ENCODE peak calls at places on chromosomes 3 and 15, in four cellular contexts. One of them, this sample, is unnamed.

GRCh38 chr15:80041497-80042253 is 17.8 kb upstream of the ZFAND6 start:
- DNase-seq in K562: no peak
- DNase-seq in HepG2: no peak
- DNase-seq in GM12878: no peak
- DNase-seq in this sample: no peak

GRCh38 chr3:56366641-56366984 is 101.7 kb downstream of the ERC2 start:
- DNase-seq in K562: no peak
- DNase-seq in HepG2: no peak
- DNase-seq in GM12878: no peak
- DNase-seq in this sample: no peak

GRCh38 chr3:126672741-126673140 is 17.8 kb upstream of the TXNRD3 start:
- DNase-seq in K562: no peak
- DNase-seq in HepG2: no peak
- DNase-seq in GM12878: no peak
- DNase-seq in this sample: no peak

GRCh38 chr15:31330836-31331235 is 4.2 kb downstream of the KLF13 start:
- DNase-seq in K562: no peak
- DNase-seq in HepG2: no peak
- DNase-seq in GM12878: no peak
- DNase-seq in this sample: no peak

GRCh38 chr3:197749601-197750395 is at the start of gene FYTTD1:
- DNase-seq in K562: peak
- DNase-seq in HepG2: peak
- DNase-seq in GM12878: no peak
- DNase-seq in this sample: peak

GRCh38 chr3:146162561-146162960 is 1.6 kb upstream of the PLOD2 start:
- DNase-seq in K562: no peak
- DNase-seq in HepG2: no peak
- DNase-seq in GM12878: no peak
- DNase-seq in this sample: no peak

GRCh38 chr3:59772416-59773408 is 722.9 kb upstream of the CFAP20DC start:
- DNase-seq in K562: no peak
- DNase-seq in HepG2: no peak
- DNase-seq in GM12878: no peak
- DNase-seq in this sample: no peak

GRCh38 chr15:87461621-87462020 is 794.9 kb downstream of the NTRK3 start:
- DNase-seq in K562: no peak
- DNase-seq in HepG2: no peak
- DNase-seq in GM12878: no peak
- DNase-seq in this sample: no peak

GRCh38 chr15:43440721-43441281 is 52.2 kb downstream of the TP53BP1 start:
- DNase-seq in K562: peak
- DNase-seq in HepG2: peak
- DNase-seq in GM12878: peak
- DNase-seq in this sample: no peak

GRCh38 chr15:41443275-41443674 is 26.4 kb downstream of the RTF1 start:
- DNase-seq in K562: no peak
- DNase-seq in HepG2: peak
- DNase-seq in GM12878: no peak
- DNase-seq in this sample: no peak

GRCh38 chr15:84648539-84648938 is 5.5 kb downstream of the WDR73 start:
- DNase-seq in K562: no peak
- DNase-seq in HepG2: no peak
- DNase-seq in GM12878: no peak
- DNase-seq in this sample: no peak

GRCh38 chr15:84645997-84646396 is 8.1 kb downstream of the WDR73 start:
- DNase-seq in K562: no peak
- DNase-seq in HepG2: no peak
- DNase-seq in GM12878: no peak
- DNase-seq in this sample: no peak

GRCh38 chr15:84647726-84648125 is 6.4 kb downstream of the WDR73 start:
- DNase-seq in K562: no peak
- DNase-seq in HepG2: no peak
- DNase-seq in GM12878: no peak
- DNase-seq in this sample: no peak

GRCh38 chr15:84653584-84653909 is 536 bp downstream of the WDR73 start:
- DNase-seq in K562: no peak
- DNase-seq in HepG2: no peak
- DNase-seq in GM12878: no peak
- DNase-seq in this sample: no peak

GRCh38 chr15:84649706-84650105 is 4.4 kb downstream of the WDR73 start:
- DNase-seq in K562: no peak
- DNase-seq in HepG2: no peak
- DNase-seq in GM12878: no peak
- DNase-seq in this sample: no peak
- TF ChIP-seq TCF7 in K562: no peak
- TF ChIP-seq TCF7 in HepG2: no peak
- TF ChIP-seq TCF7 in GM12878: no peak
- TF ChIP-seq TCF7 in this sample: no peak

GRCh38 chr3:52221563-52222318 is 3.7 kb downstream of the TLR9 start:
- DNase-seq in K562: no peak
- DNase-seq in HepG2: no peak
- DNase-seq in GM12878: no peak
- DNase-seq in this sample: no peak
- TF ChIP-seq TCF7 in K562: no peak
- TF ChIP-seq TCF7 in HepG2: no peak
- TF ChIP-seq TCF7 in GM12878: no peak
- TF ChIP-seq TCF7 in this sample: no peak

DNA sequence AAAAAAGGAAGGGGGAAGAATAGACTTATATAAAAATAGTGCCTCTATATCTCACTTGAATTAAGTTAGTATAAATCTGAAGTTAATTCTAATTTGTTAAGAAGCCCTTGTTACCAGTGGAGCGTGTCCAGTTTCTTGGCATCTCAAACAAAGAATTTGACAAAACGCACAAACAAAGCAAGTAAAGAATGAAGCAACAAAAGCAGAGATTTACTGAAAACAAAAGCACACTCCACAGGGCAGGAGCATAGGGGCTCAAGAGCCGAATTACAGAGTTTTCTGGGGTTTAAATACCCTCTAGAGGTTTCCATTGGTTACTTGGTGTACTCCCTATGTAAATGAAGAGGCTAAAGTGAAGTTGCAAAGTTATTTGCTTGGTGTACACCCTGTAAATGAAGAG is 34.0 kb upstream of the GK5 start:
- DNase-seq in K562: no peak
- DNase-seq in HepG2: no peak
- DNase-seq in GM12878: no peak
- DNase-seq in this sample: no peak
- TF ChIP-seq TCF7 in K562: no peak
- TF ChIP-seq TCF7 in HepG2: no peak
- TF ChIP-seq TCF7 in GM12878: no peak
- TF ChIP-seq TCF7 in this sample: no peak

DNA sequence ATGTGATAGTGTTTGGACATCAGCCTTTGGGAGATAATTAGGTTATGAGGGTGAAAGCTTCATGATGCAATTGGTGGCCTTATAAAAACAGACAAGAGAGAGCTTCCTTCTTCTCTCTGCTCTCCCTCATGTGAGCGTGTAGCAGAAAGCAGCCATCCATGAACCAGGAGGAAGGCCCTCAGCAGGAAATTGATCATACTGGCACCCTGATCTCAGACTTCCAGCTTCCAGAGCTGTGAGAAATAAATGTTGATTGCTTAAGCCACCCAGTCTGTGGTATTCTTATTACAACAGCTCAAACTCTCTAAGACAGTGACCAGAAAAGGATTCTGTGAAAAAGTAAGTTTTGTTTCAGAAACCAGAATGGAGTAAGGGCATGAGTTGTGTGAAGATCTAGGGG is 13.3 kb downstream of the STAC start:
- DNase-seq in K562: no peak
- DNase-seq in HepG2: no peak
- DNase-seq in GM12878: no peak
- DNase-seq in this sample: no peak
- TF ChIP-seq TCF7 in K562: no peak
- TF ChIP-seq TCF7 in HepG2: no peak
- TF ChIP-seq TCF7 in GM12878: no peak
- TF ChIP-seq TCF7 in this sample: no peak

DNA sequence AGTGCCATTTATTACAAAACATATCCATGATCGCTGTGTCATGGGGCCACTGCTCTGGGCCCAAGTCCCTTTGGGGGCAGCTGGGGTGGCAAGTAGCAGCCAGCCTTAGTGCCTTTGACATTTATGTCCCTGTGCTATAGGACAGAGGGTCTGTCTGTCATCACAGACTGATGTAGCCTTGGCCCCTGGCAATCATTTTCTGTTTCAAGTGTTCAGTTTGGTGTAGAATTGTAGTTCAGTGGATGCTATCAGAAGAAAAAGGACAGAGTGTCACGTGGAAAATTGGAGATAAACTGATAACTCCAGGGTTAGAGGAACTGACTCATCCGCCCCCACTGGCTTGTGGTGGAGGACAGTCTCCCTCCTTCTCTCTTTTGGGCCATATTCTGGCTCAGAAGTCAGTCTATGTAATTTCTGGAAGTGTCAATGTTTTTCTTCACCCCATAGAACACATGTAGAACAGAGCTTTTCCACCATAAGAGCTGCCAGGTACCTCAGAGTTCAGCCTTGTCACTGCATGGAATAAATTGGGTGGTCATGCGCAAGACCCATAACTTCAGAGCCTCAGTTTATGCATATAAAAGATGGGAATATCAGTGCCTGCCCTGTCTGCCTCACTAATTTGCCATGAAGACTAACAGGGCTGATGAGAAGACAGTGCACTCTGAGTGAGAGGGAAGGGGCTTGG is 4.5 kb upstream of the MRPS22 start:
- DNase-seq in K562: peak
- DNase-seq in HepG2: no peak
- DNase-seq in GM12878: no peak
- DNase-seq in this sample: no peak
- TF ChIP-seq TCF7 in K562: no peak
- TF ChIP-seq TCF7 in HepG2: no peak
- TF ChIP-seq TCF7 in GM12878: no peak
- TF ChIP-seq TCF7 in this sample: no peak

GRCh38 chr3:185328324-185329004 is 34.5 kb upstream of the MAP3K13 start:
- DNase-seq in K562: no peak
- DNase-seq in HepG2: peak
- DNase-seq in GM12878: no peak
- DNase-seq in this sample: no peak

GRCh38 chr3:185330238-185330637 is 32.7 kb upstream of the MAP3K13 start:
- DNase-seq in K562: no peak
- DNase-seq in HepG2: no peak
- DNase-seq in GM12878: no peak
- DNase-seq in this sample: no peak

GRCh38 chr3:185335799-185336198 is 27.1 kb upstream of the MAP3K13 start:
- DNase-seq in K562: no peak
- DNase-seq in HepG2: peak
- DNase-seq in GM12878: no peak
- DNase-seq in this sample: no peak

GRCh38 chr3:185330644-185331043 is 32.3 kb upstream of the MAP3K13 start:
- DNase-seq in K562: no peak
- DNase-seq in HepG2: no peak
- DNase-seq in GM12878: no peak
- DNase-seq in this sample: no peak

GRCh38 chr3:185332026-185332735 is 30.8 kb upstream of the MAP3K13 start:
- DNase-seq in K562: no peak
- DNase-seq in HepG2: peak
- DNase-seq in GM12878: peak
- DNase-seq in this sample: no peak
- TF ChIP-seq TCF7 in K562: no peak
- TF ChIP-seq TCF7 in HepG2: no peak
- TF ChIP-seq TCF7 in GM12878: no peak
- TF ChIP-seq TCF7 in this sample: no peak

GRCh38 chr3:11288786-11289637 is 16.8 kb downstream of the ATG7 start:
- DNase-seq in K562: peak
- DNase-seq in HepG2: peak
- DNase-seq in GM12878: peak
- DNase-seq in this sample: no peak
- TF ChIP-seq TCF7 in K562: no peak
- TF ChIP-seq TCF7 in HepG2: no peak
- TF ChIP-seq TCF7 in GM12878: no peak
- TF ChIP-seq TCF7 in this sample: no peak

GRCh38 chr3:45692866-45693265 is 3.7 kb downstream of the SACM1L start:
- DNase-seq in K562: no peak
- DNase-seq in HepG2: no peak
- DNase-seq in GM12878: no peak
- DNase-seq in this sample: no peak

GRCh38 chr3:45688882-45689786 is at the start of gene SACM1L:
- DNase-seq in K562: peak
- DNase-seq in HepG2: peak
- DNase-seq in GM12878: peak
- DNase-seq in this sample: peak

GRCh38 chr3:45689787-45690145 is 570 bp downstream of the SACM1L start:
- DNase-seq in K562: no peak
- DNase-seq in HepG2: no peak
- DNase-seq in GM12878: no peak
- DNase-seq in this sample: no peak

GRCh38 chr3:45688194-45688881 is 858 bp upstream of the SACM1L start:
- DNase-seq in K562: peak
- DNase-seq in HepG2: peak
- DNase-seq in GM12878: no peak
- DNase-seq in this sample: peak

GRCh38 chr3:45690331-45691035 is 1.3 kb downstream of the SACM1L start:
- DNase-seq in K562: no peak
- DNase-seq in HepG2: no peak
- DNase-seq in GM12878: no peak
- DNase-seq in this sample: no peak
- TF ChIP-seq TCF7 in K562: no peak
- TF ChIP-seq TCF7 in HepG2: no peak
- TF ChIP-seq TCF7 in GM12878: no peak
- TF ChIP-seq TCF7 in this sample: no peak

GRCh38 chr15:39920510-39921273 is 626 bp upstream of the GPR176 start:
- DNase-seq in K562: peak
- DNase-seq in HepG2: peak
- DNase-seq in GM12878: peak
- DNase-seq in this sample: peak
- TF ChIP-seq TCF7 in K562: no peak
- TF ChIP-seq TCF7 in HepG2: no peak
- TF ChIP-seq TCF7 in GM12878: no peak
- TF ChIP-seq TCF7 in this sample: no peak